ENCODE peak calls at places on chromosomes 16 and 17, in eight cellular contexts. One of them, this sample, is unnamed.

GRCh38 chr16:66572356-66572755 is 6.1 kb downstream of the CMTM1 start:
- DNase-seq in hypothalamus: no peak
- DNase-seq in cardiac fibroblast: no peak
- DNase-seq in choroid plexus epithelial cell: no peak
- DNase-seq in germinal center: no peak
- DNase-seq in neural progenitor cell: no peak
- DNase-seq in cardiac muscle cell: no peak
- DNase-seq in neuronal stem cell: no peak
- DNase-seq in this sample: no peak

GRCh38 chr17:47762733-47763132 is 29.7 kb downstream of the TBX21 start:
- DNase-seq in hypothalamus: no peak
- DNase-seq in cardiac fibroblast: no peak
- DNase-seq in choroid plexus epithelial cell: no peak
- DNase-seq in germinal center: no peak
- DNase-seq in neural progenitor cell: no peak
- DNase-seq in cardiac muscle cell: no peak
- DNase-seq in neuronal stem cell: no peak
- DNase-seq in this sample: no peak

GRCh38 chr16:31404353-31405064 is 11.4 kb downstream of the ITGAD start:
- DNase-seq in hypothalamus: no peak
- DNase-seq in cardiac fibroblast: peak
- DNase-seq in choroid plexus epithelial cell: peak
- DNase-seq in germinal center: no peak
- DNase-seq in neural progenitor cell: no peak
- DNase-seq in cardiac muscle cell: peak
- DNase-seq in neuronal stem cell: no peak
- DNase-seq in this sample: no peak

GRCh38 chr17:68909066-68909465 is 46.1 kb downstream of the ABCA8 start:
- DNase-seq in hypothalamus: no peak
- DNase-seq in cardiac fibroblast: peak
- DNase-seq in choroid plexus epithelial cell: peak
- DNase-seq in germinal center: no peak
- DNase-seq in neural progenitor cell: no peak
- DNase-seq in cardiac muscle cell: peak
- DNase-seq in neuronal stem cell: no peak
- DNase-seq in this sample: no peak

GRCh38 chr16:53503270-53503911 is 382 bp upstream of the AKTIP start:
- DNase-seq in hypothalamus: peak
- DNase-seq in cardiac fibroblast: peak
- DNase-seq in choroid plexus epithelial cell: peak
- DNase-seq in germinal center: peak
- DNase-seq in neural progenitor cell: peak
- DNase-seq in cardiac muscle cell: peak
- DNase-seq in neuronal stem cell: peak
- DNase-seq in this sample: peak

GRCh38 chr17:76240461-76241204 is at the start of gene RNF157:
- DNase-seq in hypothalamus: peak
- DNase-seq in cardiac fibroblast: no peak
- DNase-seq in choroid plexus epithelial cell: peak
- DNase-seq in germinal center: peak
- DNase-seq in neural progenitor cell: peak
- DNase-seq in cardiac muscle cell: peak
- DNase-seq in neuronal stem cell: peak
- DNase-seq in this sample: no peak

GRCh38 chr17:82028246-82028645 is 3.2 kb upstream of the RAC3 start:
- DNase-seq in hypothalamus: no peak
- DNase-seq in cardiac fibroblast: no peak
- DNase-seq in choroid plexus epithelial cell: no peak
- DNase-seq in germinal center: no peak
- DNase-seq in neural progenitor cell: no peak
- DNase-seq in cardiac muscle cell: no peak
- DNase-seq in neuronal stem cell: no peak
- DNase-seq in this sample: no peak

GRCh38 chr17:63405741-63406261 is 40.3 kb downstream of the CYB561 start:
- DNase-seq in hypothalamus: no peak
- DNase-seq in cardiac fibroblast: peak
- DNase-seq in choroid plexus epithelial cell: peak
- DNase-seq in germinal center: peak
- DNase-seq in neural progenitor cell: peak
- DNase-seq in cardiac muscle cell: peak
- DNase-seq in neuronal stem cell: no peak
- DNase-seq in this sample: no peak

GRCh38 chr16:28494141-28494851 is at the start of gene APOBR:
- DNase-seq in hypothalamus: no peak
- DNase-seq in cardiac fibroblast: no peak
- DNase-seq in choroid plexus epithelial cell: no peak
- DNase-seq in germinal center: peak
- DNase-seq in neural progenitor cell: no peak
- DNase-seq in cardiac muscle cell: no peak
- DNase-seq in neuronal stem cell: no peak
- DNase-seq in this sample: no peak

GRCh38 chr17:82939213-82940030 is 99.6 kb upstream of the ZNF750 start:
- DNase-seq in hypothalamus: no peak
- DNase-seq in cardiac fibroblast: no peak
- DNase-seq in choroid plexus epithelial cell: no peak
- DNase-seq in germinal center: no peak
- DNase-seq in neural progenitor cell: no peak
- DNase-seq in cardiac muscle cell: no peak
- DNase-seq in neuronal stem cell: no peak
- DNase-seq in this sample: peak

GRCh38 chr17:49509588-49509917 is 14.5 kb downstream of the NGFR start:
- DNase-seq in hypothalamus: no peak
- DNase-seq in cardiac fibroblast: no peak
- DNase-seq in choroid plexus epithelial cell: no peak
- DNase-seq in germinal center: no peak
- DNase-seq in neural progenitor cell: no peak
- DNase-seq in cardiac muscle cell: no peak
- DNase-seq in neuronal stem cell: no peak
- DNase-seq in this sample: no peak

GRCh38 chr16:77682586-77682985 is 39.7 kb upstream of the NUDT7 start:
- DNase-seq in hypothalamus: no peak
- DNase-seq in cardiac fibroblast: no peak
- DNase-seq in choroid plexus epithelial cell: no peak
- DNase-seq in germinal center: no peak
- DNase-seq in neural progenitor cell: no peak
- DNase-seq in cardiac muscle cell: no peak
- DNase-seq in neuronal stem cell: no peak
- DNase-seq in this sample: no peak

GRCh38 chr17:51154176-51154575 is 817 bp downstream of the NME1 start:
- DNase-seq in hypothalamus: no peak
- DNase-seq in cardiac fibroblast: no peak
- DNase-seq in choroid plexus epithelial cell: peak
- DNase-seq in germinal center: no peak
- DNase-seq in neural progenitor cell: peak
- DNase-seq in cardiac muscle cell: peak
- DNase-seq in neuronal stem cell: no peak
- DNase-seq in this sample: no peak

GRCh38 chr17:40598021-40598927 is 33.0 kb upstream of the CCR7 start:
- DNase-seq in hypothalamus: no peak
- DNase-seq in cardiac fibroblast: no peak
- DNase-seq in choroid plexus epithelial cell: no peak
- DNase-seq in germinal center: peak
- DNase-seq in neural progenitor cell: no peak
- DNase-seq in cardiac muscle cell: no peak
- DNase-seq in neuronal stem cell: no peak
- DNase-seq in this sample: no peak

GRCh38 chr16:58498341-58499091 is 1.4 kb upstream of the NDRG4 start:
- DNase-seq in hypothalamus: no peak
- DNase-seq in cardiac fibroblast: no peak
- DNase-seq in choroid plexus epithelial cell: no peak
- DNase-seq in germinal center: no peak
- DNase-seq in neural progenitor cell: no peak
- DNase-seq in cardiac muscle cell: no peak
- DNase-seq in neuronal stem cell: no peak
- DNase-seq in this sample: no peak

This sample was measured in omental fat pad.